ENCODE peak calls at places on chromosome 16, in nine cellular contexts. K is substantia nigra; P is stimulated activated CD4-positive, alpha-beta T cell treated with anti-CD3 and anti-CD28 coated beads, TNF-alpha, amount 100 ng/mL, for 1 hour; X is SHP77; T is NCI-H1092; L is right atrium auricular region; S is Caco-2; N is brain microvascular endothelial cell; U is activated naive CD4-positive, alpha-beta T cell treated with Interleukin-2 at 50 U/mL for 16 hours. O is an unnamed sample.

GRCh38 chr16:67013823-67014640 is 14.9 kb upstream of the CBFB start:
- DNase-seq in N (peak; percentile 18), X (peak; percentile 51), L (peak; percentile 76), U (peak; percentile 78), T (peak; percentile 70), P (peak; percentile 53), K (no peak), S (peak; percentile 79), O (peak; percentile 73)

GRCh38 chr16:19769239-19769638 is 51.2 kb downstream of the IQCK start:
- DNase-seq in T (no peak), U (no peak), N (no peak), S (no peak), L (no peak), P (no peak), K (no peak), X (no peak), O (no peak)

GRCh38 chr16:3158498-3159314 is 23.9 kb downstream of the ZNF213 start:
- DNase-seq in U (peak; percentile 83), P (peak; percentile 67), L (peak; percentile 79), N (peak; percentile 80), K (no peak), S (peak; percentile 92), T (no peak), X (peak; percentile 75), O (peak; percentile 93)

GRCh38 chr16:26762596-26762995 is 304.1 kb upstream of the C16orf82 start:
- DNase-seq in X (no peak), U (no peak), N (no peak), S (no peak), P (no peak), T (no peak), K (no peak), L (no peak), O (no peak)

GRCh38 chr16:19294156-19294649 is 8.7 kb downstream of the CLEC19A start:
- DNase-seq in N (no peak), S (no peak), T (no peak), P (no peak), X (no peak), L (peak; percentile 73), K (peak; percentile 21), U (peak; percentile 55), O (no peak)

GRCh38 chr16:30380801-30381208 is 1.6 kb downstream of the SEPTIN1 start:
- DNase-seq in U (no peak), N (no peak), X (no peak), K (no peak), T (no peak), L (no peak), P (no peak), S (no peak), O (no peak)

GRCh38 chr16:66927012-66927436 is 1.7 kb upstream of the RRAD start:
- DNase-seq in X (no peak), U (no peak), S (peak; percentile 45), K (no peak), T (no peak), L (no peak), N (peak; percentile 95), P (no peak), O (peak; percentile 94)

GRCh38 chr16:62077998-62078397 is 41.8 kb upstream of the CDH8 start:
- DNase-seq in P (no peak), L (no peak), T (no peak), N (peak; percentile 5), U (no peak), K (no peak), X (peak; percentile 45), S (peak; percentile 40), O (no peak)

GRCh38 chr16:78953526-78953925 is 647.0 kb downstream of the MAF start:
- DNase-seq in N (no peak), X (no peak), U (no peak), K (no peak), S (no peak), T (no peak), P (no peak), L (no peak), O (no peak)